ENCODE peak calls at places on chromosomes 1 and 21, in four cellular contexts. O, U, X and D are unnamed samples.

GRCh38 chr1:241593186-241593585 is 47.0 kb downstream of the CHML start:
- DNase-seq in O (no peak), U (no peak), X (no peak), D (no peak)

GRCh38 chr1:159889821-159890252 is 10.1 kb downstream of the CFAP45 start:
- DNase-seq in O (no peak), U (no peak), X (peak), D (no peak)

GRCh38 chr1:5977494-5978444 is 14.5 kb downstream of the NPHP4 start:
- DNase-seq in O (no peak), U (no peak), X (no peak), D (no peak)

GRCh38 chr1:169106921-169107672 is 607 bp downstream of the ATP1B1 start:
- DNase-seq in O (no peak), U (no peak), X (peak), D (no peak)

GRCh38 chr1:28199328-28200233 is 23.1 kb upstream of the PTAFR start:
- DNase-seq in O (no peak), U (no peak), X (peak), D (no peak)

GRCh38 chr1:23202263-23202749 is 15.0 kb downstream of the HTR1D start:
- DNase-seq in O (no peak), U (no peak), X (no peak), D (no peak)

GRCh38 chr1:156748670-156749428 is 2.6 kb downstream of the HDGF start:
- DNase-seq in O (no peak), U (no peak), X (no peak), D (peak)

GRCh38 chr1:205052689-205053088 is 9.7 kb downstream of the CNTN2 start:
- DNase-seq in O (no peak), U (no peak), X (no peak), D (no peak)

GRCh38 chr1:70487910-70488665 is 77.0 kb downstream of the CTH start:
- DNase-seq in O (peak), U (peak), X (peak), D (peak)

GRCh38 chr1:160973491-160973890 is 18.9 kb upstream of the ITLN2 start:
- DNase-seq in O (no peak), U (no peak), X (no peak), D (no peak)

GRCh38 chr1:106995970-106996369 is 60.5 kb upstream of the PRMT6 start:
- DNase-seq in O (no peak), U (no peak), X (no peak), D (no peak)

GRCh38 chr21:33661146-33661545 is 18.8 kb downstream of the ITSN1 start:
- DNase-seq in O (no peak), U (no peak), X (no peak), D (no peak)

GRCh38 chr1:186454996-186455395 is 5.9 kb downstream of the PDC start:
- DNase-seq in O (no peak), U (no peak), X (no peak), D (no peak)

GRCh38 chr1:189269011-189269410 is 1208.7 kb downstream of the BRINP3 start:
- DNase-seq in O (peak), U (no peak), X (no peak), D (no peak)

GRCh38 chr1:154431586-154432373 is 26.6 kb downstream of the IL6R start:
- DNase-seq in O (no peak), U (no peak), X (no peak), D (no peak)

GRCh38 chr1:56068908-56069307 is 510.5 kb downstream of the PLPP3 start:
- DNase-seq in O (no peak), U (no peak), X (no peak), D (no peak)

GRCh38 chr1:3502834-3503524 is 48.5 kb downstream of the ARHGEF16 start:
- DNase-seq in O (no peak), U (no peak), X (no peak), D (no peak)

GRCh38 chr21:17829472-17829871 is 10.3 kb upstream of the C21orf91 start:
- DNase-seq in O (no peak), U (no peak), X (no peak), D (no peak)

GRCh38 chr1:244112646-244113045 is 61.6 kb downstream of the ZBTB18 start:
- DNase-seq in O (no peak), U (no peak), X (no peak), D (no peak)

GRCh38 chr1:1616838-1617237 is 1.5 kb downstream of the MIB2 start:
- DNase-seq in O (no peak), U (no peak), X (no peak), D (no peak)

GRCh38 chr1:155706101-155706619 is 17.3 kb downstream of the DAP3 start:
- DNase-seq in O (peak), U (no peak), X (no peak), D (no peak)

GRCh38 chr1:206001476-206001888 is 1.7 kb downstream of the RAB7B start:
- DNase-seq in O (peak), U (no peak), X (peak), D (no peak)

GRCh38 chr1:51697160-51697559 is 80.3 kb downstream of the OSBPL9 start:
- DNase-seq in O (no peak), U (no peak), X (no peak), D (no peak)

GRCh38 chr1:92820024-92820423 is 11.8 kb upstream of the RPL5 start:
- DNase-seq in O (no peak), U (no peak), X (no peak), D (no peak)

GRCh38 chr1:52739699-52740467 is 13.6 kb downstream of the ZYG11B start:
- DNase-seq in O (no peak), U (no peak), X (no peak), D (no peak)

GRCh38 chr1:52733368-52733767 is 7.1 kb downstream of the ZYG11B start:
- DNase-seq in O (no peak), U (no peak), X (no peak), D (no peak)

GRCh38 chr1:52741259-52741658 is 15.0 kb downstream of the ZYG11B start:
- DNase-seq in O (no peak), U (no peak), X (no peak), D (no peak)

GRCh38 chr1:52738863-52739406 is 12.7 kb downstream of the ZYG11B start:
- DNase-seq in O (no peak), U (no peak), X (no peak), D (no peak)

GRCh38 chr1:52738148-52738547 is 11.9 kb downstream of the ZYG11B start:
- DNase-seq in O (no peak), U (no peak), X (no peak), D (no peak)
- TF ChIP-seq FOSL1 in O (no peak), U (no peak), X (no peak), D (no peak)

DNA sequence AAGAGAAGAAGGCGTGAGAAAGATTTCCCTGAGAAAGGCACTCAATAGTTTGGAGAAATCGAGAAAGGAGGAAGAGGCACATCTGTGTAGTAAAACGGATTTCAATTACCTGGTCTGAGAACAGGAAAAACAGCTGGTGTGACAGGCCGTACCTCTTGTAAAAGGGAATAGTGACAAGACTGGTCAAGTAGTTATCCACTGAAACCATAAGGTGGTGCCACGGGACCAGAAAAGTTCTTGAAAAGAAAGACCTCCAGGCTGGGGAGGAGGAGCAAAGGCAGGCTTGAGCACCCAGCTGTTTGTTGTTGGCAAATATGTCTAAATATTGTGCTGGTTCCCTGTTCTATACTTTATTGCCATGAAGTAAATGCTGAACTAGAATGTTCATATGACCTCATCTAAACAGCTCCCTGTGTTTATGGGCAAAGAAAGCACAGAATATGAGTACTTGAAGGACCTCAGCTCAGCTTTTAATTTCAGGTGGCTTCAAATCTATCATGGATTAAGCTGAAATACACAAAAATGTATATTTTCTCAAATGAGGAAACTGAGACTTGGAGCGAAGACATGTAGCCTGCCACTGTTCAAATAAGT is 4.0 kb downstream of the HAO2 start:
- DNase-seq in O (peak), U (no peak), X (peak), D (peak)
- TF ChIP-seq FOSL1 in O (no peak), U (no peak), X (no peak), D (no peak)

GRCh38 chr21:42614391-42614790 is 39.0 kb upstream of the PDE9A start:
- DNase-seq in O (no peak), U (no peak), X (no peak), D (no peak)
- TF ChIP-seq FOSL1 in O (no peak), U (no peak), X (no peak), D (no peak)

GRCh38 chr1:59017501-59018231 is 233.8 kb upstream of the JUN start:
- DNase-seq in O (no peak), U (no peak), X (no peak), D (no peak)

GRCh38 chr1:59014827-59015226 is 231.0 kb upstream of the JUN start:
- DNase-seq in O (no peak), U (no peak), X (no peak), D (no peak)

GRCh38 chr1:59016390-59016789 is 232.5 kb upstream of the JUN start:
- DNase-seq in O (no peak), U (no peak), X (no peak), D (no peak)

GRCh38 chr1:59013928-59014279 is 230.1 kb upstream of the JUN start:
- DNase-seq in O (no peak), U (no peak), X (no peak), D (no peak)

DNA sequence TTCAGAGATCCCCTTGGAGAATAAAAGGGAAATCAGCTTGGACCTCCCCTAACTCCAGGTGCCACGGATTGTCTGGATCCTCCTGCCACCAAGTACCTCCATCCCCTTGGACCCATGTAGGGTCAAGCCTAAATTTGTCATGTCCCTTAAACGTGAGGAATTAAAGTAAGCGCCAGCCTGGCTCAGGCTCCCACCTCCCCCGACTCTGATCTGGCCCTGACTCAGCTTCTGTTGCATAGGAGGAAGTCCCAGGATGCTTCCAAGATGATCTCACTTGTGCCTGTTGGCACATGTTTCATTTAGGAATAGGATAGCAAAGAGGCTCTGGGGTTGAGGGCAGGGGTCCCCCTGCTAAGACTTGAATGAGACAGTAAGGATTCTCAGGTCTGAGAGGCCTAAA is 231.9 kb upstream of the JUN start:
- DNase-seq in O (no peak), U (peak), X (no peak), D (no peak)
- TF ChIP-seq FOSL1 in O (peak), U (no peak), X (no peak), D (no peak)